ENCODE peak calls at places on chromosomes 1 and 21, in seven cellular contexts. W is CD8-positive, alpha-beta T cell; U is Calu3; C is activated B cell treated with CpG ODN at 0.5 μM for 24 hours; T is foreskin fibroblast; P is GM06990; Q is tibial nerve. A is an unnamed sample.

GRCh38 chr1:25137106-25137505 is 95.2 kb downstream of the SYF2 start:
- DNase-seq in W (no peak), U (no peak), C (no peak), T (no peak), P (no peak), Q (no peak), A (no peak)

GRCh38 chr1:39684313-39684664 is 6.9 kb downstream of the HPCAL4 start:
- DNase-seq in W (no peak), U (no peak), C (no peak), T (no peak), P (no peak), Q (no peak), A (no peak)

GRCh38 chr1:234745844-234746797 is 136.1 kb upstream of the IRF2BP2 start:
- DNase-seq in W (no peak), U (no peak), C (no peak), T (peak), P (no peak), Q (no peak), A (no peak)

GRCh38 chr1:234396871-234397270 is 23.6 kb downstream of the COA6 start:
- DNase-seq in W (no peak), U (no peak), C (no peak), T (no peak), P (no peak), Q (no peak), A (peak)

GRCh38 chr1:222054416-222054815 is 312.5 kb upstream of the DUSP10 start:
- DNase-seq in W (no peak), U (no peak), C (no peak), T (no peak), P (no peak), Q (no peak), A (no peak)

GRCh38 chr1:38062361-38063288 is 16.0 kb upstream of the POU3F1 start:
- DNase-seq in W (no peak), U (no peak), C (no peak), T (no peak), P (no peak), Q (no peak), A (no peak)

GRCh38 chr1:69029649-69030048 is 532.8 kb upstream of the DEPDC1 start:
- DNase-seq in W (no peak), U (no peak), C (no peak), T (no peak), P (no peak), Q (no peak), A (no peak)

GRCh38 chr1:209029737-209030136 is 553.8 kb upstream of the CAMK1G start:
- DNase-seq in W (no peak), U (no peak), C (no peak), T (no peak), P (no peak), Q (no peak), A (no peak)

GRCh38 chr1:112687361-112687760 is 12.9 kb downstream of the MOV10 start:
- DNase-seq in W (no peak), U (no peak), C (no peak), T (no peak), P (no peak), Q (no peak), A (no peak)

GRCh38 chr1:55211456-55211855 is 3.7 kb downstream of the USP24 start:
- DNase-seq in W (no peak), U (no peak), C (no peak), T (no peak), P (no peak), Q (no peak), A (no peak)

GRCh38 chr1:214271174-214271858 is 9.6 kb upstream of the SMYD2 start:
- DNase-seq in W (no peak), U (no peak), C (no peak), T (no peak), P (no peak), Q (no peak), A (no peak)

GRCh38 chr1:234730542-234731370 is 120.8 kb upstream of the IRF2BP2 start:
- DNase-seq in W (no peak), U (no peak), C (peak), T (no peak), P (peak), Q (no peak), A (peak)

GRCh38 chr1:97867127-97867526 is 53.7 kb downstream of the DPYD start:
- DNase-seq in W (no peak), U (no peak), C (no peak), T (no peak), P (no peak), Q (no peak), A (no peak)

GRCh38 chr1:228393268-228393699 is 13.4 kb downstream of the TRIM11 start:
- DNase-seq in W (no peak), U (peak), C (no peak), T (peak), P (no peak), Q (no peak), A (no peak)

GRCh38 chr1:7048395-7048794 is 263.1 kb downstream of the CAMTA1 start:
- DNase-seq in W (no peak), U (no peak), C (no peak), T (no peak), P (no peak), Q (no peak), A (no peak)

GRCh38 chr1:30125449-30126170 is 597.8 kb downstream of the MATN1 start:
- DNase-seq in W (no peak), U (no peak), C (no peak), T (no peak), P (no peak), Q (no peak), A (no peak)

GRCh38 chr1:239067058-239067457 is 319.3 kb upstream of the CHRM3 start:
- DNase-seq in W (no peak), U (no peak), C (no peak), T (no peak), P (no peak), Q (no peak), A (no peak)
- TF ChIP-seq CTCF in W (no peak), U (no peak), C (no peak), T (no peak), P (no peak), Q (no peak), A (no peak)

GRCh38 chr1:225883616-225884265 is 1.6 kb upstream of the TMEM63A start:
- DNase-seq in W (no peak), U (peak), C (no peak), T (no peak), P (no peak), Q (no peak), A (no peak)

GRCh38 chr1:225886159-225887029 is 2.6 kb downstream of the LEFTY1 start:
- DNase-seq in W (no peak), U (no peak), C (no peak), T (no peak), P (no peak), Q (no peak), A (no peak)

GRCh38 chr1:225887030-225887314 is 2.0 kb downstream of the LEFTY1 start:
- DNase-seq in W (no peak), U (no peak), C (no peak), T (no peak), P (no peak), Q (no peak), A (no peak)

GRCh38 chr1:225882699-225883615 is 777 bp upstream of the TMEM63A start:
- DNase-seq in W (no peak), U (peak), C (no peak), T (no peak), P (peak), Q (peak), A (no peak)

DNA sequence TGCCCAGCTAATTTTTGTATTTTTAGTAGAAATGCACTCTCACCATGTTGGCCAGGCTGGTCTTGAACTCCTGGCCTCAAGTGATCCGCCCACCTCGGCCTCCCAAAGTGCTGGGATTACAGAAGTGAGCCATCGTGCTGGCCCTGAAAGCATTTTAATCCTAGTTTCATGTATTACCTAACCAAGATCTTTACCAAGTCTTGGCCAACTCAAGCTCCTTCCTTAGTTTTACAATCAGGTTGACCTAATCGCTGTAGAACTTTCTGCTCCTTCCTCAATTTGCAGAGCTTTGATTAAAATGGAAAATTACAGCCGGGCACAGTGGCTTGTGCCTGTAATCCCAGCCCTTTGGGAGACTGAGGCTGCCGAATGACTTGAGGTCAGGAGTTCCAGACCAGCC is 3.2 kb upstream of the TMEM63A start:
- DNase-seq in W (no peak), U (no peak), C (no peak), T (no peak), P (no peak), Q (no peak), A (no peak)
- TF ChIP-seq CTCF in W (no peak), U (no peak), C (no peak), T (no peak), P (no peak), Q (no peak), A (no peak)

GRCh38 chr21:14767192-14767852 is 221.2 kb upstream of the SAMSN1 start:
- DNase-seq in W (no peak), U (no peak), C (no peak), T (no peak), P (peak), Q (no peak), A (no peak)

GRCh38 chr21:14763695-14764064 is 217.6 kb upstream of the SAMSN1 start:
- DNase-seq in W (no peak), U (no peak), C (no peak), T (no peak), P (no peak), Q (no peak), A (no peak)

GRCh38 chr21:14768042-14768441 is 221.9 kb upstream of the SAMSN1 start:
- DNase-seq in W (no peak), U (no peak), C (no peak), T (no peak), P (no peak), Q (no peak), A (no peak)

GRCh38 chr21:14762734-14763694 is 216.9 kb upstream of the SAMSN1 start:
- DNase-seq in W (no peak), U (no peak), C (no peak), T (no peak), P (peak), Q (no peak), A (peak)

DNA sequence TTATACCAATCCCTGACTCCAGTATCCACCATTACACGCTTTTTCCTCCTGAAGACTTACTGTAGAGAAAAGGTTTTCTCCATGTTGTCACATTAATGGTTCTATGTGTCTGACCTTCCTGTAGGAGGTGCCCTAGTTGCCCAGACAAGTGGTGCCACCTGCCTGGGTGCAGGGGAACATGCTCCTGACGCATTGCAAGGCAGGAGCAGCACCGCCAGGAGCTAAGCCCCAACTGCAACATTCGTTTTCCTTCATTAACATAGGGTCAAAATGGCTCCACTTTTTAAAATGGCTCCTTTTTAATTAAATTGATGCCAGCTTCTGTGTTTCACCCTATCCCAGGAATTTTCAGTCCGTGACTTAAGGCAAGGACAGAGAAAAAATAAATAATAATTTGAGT is 220.1 kb upstream of the SAMSN1 start:
- DNase-seq in W (no peak), U (no peak), C (no peak), T (no peak), P (no peak), Q (no peak), A (no peak)
- TF ChIP-seq CTCF in W (no peak), U (no peak), C (no peak), T (no peak), P (no peak), Q (no peak), A (no peak)

GRCh38 chr1:113931456-113931855 is 2.3 kb downstream of the HIPK1 start:
- DNase-seq in W (no peak), U (no peak), C (no peak), T (peak), P (no peak), Q (no peak), A (no peak)

GRCh38 chr1:113930499-113931161 is 1.5 kb downstream of the HIPK1 start:
- DNase-seq in W (peak), U (peak), C (peak), T (peak), P (no peak), Q (no peak), A (peak)

GRCh38 chr1:113928950-113929749 is at the start of gene HIPK1:
- DNase-seq in W (peak), U (peak), C (peak), T (peak), P (peak), Q (peak), A (peak)

GRCh38 chr1:113928129-113928949 is 785 bp upstream of the HIPK1 start:
- DNase-seq in W (no peak), U (no peak), C (no peak), T (no peak), P (no peak), Q (no peak), A (peak)

DNA sequence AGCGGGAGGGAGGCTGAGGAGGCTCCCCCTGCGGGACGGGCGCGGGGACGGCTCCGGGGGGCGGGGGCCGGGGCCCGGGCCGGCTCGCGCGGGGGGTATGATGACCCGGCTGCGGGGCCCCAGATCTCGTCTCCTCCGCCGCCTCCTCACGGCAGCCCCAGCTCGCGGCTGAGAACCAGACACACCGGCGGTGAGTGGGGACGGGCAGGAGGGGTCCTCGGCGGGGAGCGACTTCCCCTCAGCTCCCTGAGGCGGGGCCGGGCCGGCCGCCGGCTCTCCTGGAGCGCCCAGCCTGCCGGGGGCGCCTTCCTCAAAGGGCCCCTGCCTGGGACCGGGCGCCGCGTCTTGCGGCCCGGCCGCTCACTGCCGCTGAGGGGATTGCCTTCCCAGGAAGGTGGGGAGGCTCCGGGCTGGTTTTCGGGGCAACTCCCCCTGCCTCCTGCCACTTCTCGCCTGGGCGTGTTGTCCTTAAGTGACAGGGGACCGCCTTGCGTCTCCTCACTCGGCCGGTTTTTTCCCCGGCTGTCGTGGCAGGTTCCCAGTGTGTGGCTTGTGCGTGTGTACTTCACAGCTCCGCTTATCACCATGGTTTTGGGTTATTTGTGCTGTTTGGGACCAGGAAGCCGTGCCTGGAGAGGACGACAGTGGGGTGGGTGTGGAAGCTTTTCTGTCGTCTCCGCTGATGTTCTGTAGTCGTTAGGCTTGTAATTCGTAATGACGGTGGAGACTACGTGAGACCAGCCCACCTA is 800 bp downstream of the HIPK1 start:
- DNase-seq in W (peak), U (peak), C (peak), T (no peak), P (peak), Q (no peak), A (peak)
- TF ChIP-seq CTCF in W (no peak), U (no peak), C (no peak), T (no peak), P (peak), Q (no peak), A (peak)

GRCh38 chr1:156599811-156600210 is 1.5 kb downstream of the GPATCH4 start:
- DNase-seq in W (no peak), U (no peak), C (no peak), T (no peak), P (no peak), Q (no peak), A (no peak)
- TF ChIP-seq CTCF in W (no peak), U (no peak), C (no peak), T (no peak), P (peak), Q (no peak), A (no peak)

GRCh38 chr21:26965091-26965566 is 1.8 kb downstream of the ADAMTS5 start:
- DNase-seq in W (no peak), U (no peak), C (no peak), T (no peak), P (no peak), Q (peak), A (peak)

GRCh38 chr21:26958792-26959191 is 8.1 kb downstream of the ADAMTS5 start:
- DNase-seq in W (no peak), U (no peak), C (no peak), T (no peak), P (no peak), Q (no peak), A (no peak)

GRCh38 chr21:26964379-26964778 is 2.5 kb downstream of the ADAMTS5 start:
- DNase-seq in W (no peak), U (no peak), C (no peak), T (peak), P (no peak), Q (peak), A (no peak)

GRCh38 chr21:26962516-26963305 is 4.2 kb downstream of the ADAMTS5 start:
- DNase-seq in W (no peak), U (no peak), C (no peak), T (no peak), P (no peak), Q (no peak), A (no peak)

DNA sequence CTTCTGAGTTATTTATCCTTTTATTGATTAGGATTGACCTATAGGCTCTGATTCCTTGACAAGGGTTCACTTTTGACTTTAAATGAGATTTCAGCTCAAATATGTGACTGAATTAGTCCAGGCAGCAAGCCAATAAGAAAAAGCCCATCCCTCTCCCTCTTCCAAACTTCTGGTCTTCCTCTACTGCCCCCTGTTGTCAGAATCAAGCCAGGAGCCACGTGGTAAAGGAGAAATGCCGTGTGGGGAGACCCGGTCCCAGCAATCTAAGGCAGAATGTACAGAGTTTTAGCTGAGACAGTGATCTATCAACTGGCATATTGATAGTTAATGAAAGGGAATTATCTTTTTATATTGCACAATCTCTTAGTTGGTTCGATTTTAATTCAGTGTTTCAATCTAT is 5.2 kb downstream of the ADAMTS5 start:
- DNase-seq in W (no peak), U (no peak), C (no peak), T (no peak), P (no peak), Q (no peak), A (no peak)
- TF ChIP-seq CTCF in W (no peak), U (no peak), C (no peak), T (no peak), P (no peak), Q (no peak), A (no peak)

GRCh38 chr1:230072296-230072695 is 5.3 kb downstream of the GALNT2 start:
- DNase-seq in W (no peak), U (no peak), C (no peak), T (no peak), P (no peak), Q (no peak), A (no peak)

GRCh38 chr1:230074762-230075161 is 7.7 kb downstream of the GALNT2 start:
- DNase-seq in W (no peak), U (no peak), C (no peak), T (no peak), P (no peak), Q (no peak), A (no peak)

GRCh38 chr1:230073371-230074035 is 6.5 kb downstream of the GALNT2 start:
- DNase-seq in W (no peak), U (no peak), C (no peak), T (peak), P (no peak), Q (no peak), A (no peak)

GRCh38 chr1:230072866-230073265 is 5.8 kb downstream of the GALNT2 start:
- DNase-seq in W (no peak), U (no peak), C (no peak), T (no peak), P (no peak), Q (no peak), A (no peak)

DNA sequence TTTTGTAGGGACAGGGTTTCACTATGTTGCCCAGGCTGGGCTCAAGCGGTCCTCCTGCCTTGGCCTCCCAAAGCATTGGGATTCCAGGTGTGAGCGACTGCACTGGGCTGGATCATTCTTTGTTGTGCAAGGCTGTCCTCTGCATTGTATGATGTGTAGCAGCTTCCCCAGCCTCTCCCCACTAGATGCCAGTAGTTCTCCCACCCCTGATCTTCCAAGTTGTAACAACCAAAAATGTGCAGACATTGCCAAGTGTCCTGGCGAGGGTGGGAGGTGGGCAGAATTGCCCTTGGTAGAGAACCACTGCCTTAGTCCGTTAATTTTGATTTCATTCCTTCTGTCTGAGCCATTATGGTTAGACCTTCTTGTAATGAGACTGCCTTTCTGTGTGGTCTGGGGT is 7.2 kb downstream of the GALNT2 start:
- DNase-seq in W (no peak), U (no peak), C (no peak), T (no peak), P (no peak), Q (no peak), A (no peak)
- TF ChIP-seq CTCF in W (no peak), U (no peak), C (no peak), T (no peak), P (no peak), Q (no peak), A (no peak)